ENCODE peak calls at places on chromosomes 12 and 14, in seven cellular contexts. One of them, this sample, is unnamed.

GRCh38 chr12:44459569-44459968 is 416.5 kb downstream of the NELL2 start:
- DNase-seq in ELF-1: no peak
- DNase-seq in NCI-H226: no peak
- DNase-seq in activated T-helper 1 cell treated with anti-CD3 and anti-CD28 coated beads, Interleukin-2, amount 50 U/mL, for 16 hours: no peak
- DNase-seq in NCI-H2029 treated with DMSO at 0.1 percent for 48 hours: no peak
- DNase-seq in anterior cingulate cortex: no peak
- DNase-seq in mucosa of descending colon: no peak
- DNase-seq in this sample: no peak

GRCh38 chr14:104887623-104888488 is 22.8 kb downstream of the CEP170B start:
- DNase-seq in ELF-1: no peak
- DNase-seq in NCI-H226: no peak
- DNase-seq in activated T-helper 1 cell treated with anti-CD3 and anti-CD28 coated beads, Interleukin-2, amount 50 U/mL, for 16 hours: no peak
- DNase-seq in NCI-H2029 treated with DMSO at 0.1 percent for 48 hours: no peak
- DNase-seq in anterior cingulate cortex: no peak
- DNase-seq in mucosa of descending colon: peak
- DNase-seq in this sample: no peak

GRCh38 chr14:73752297-73752992 is 38.3 kb upstream of the PNMA1 start:
- DNase-seq in ELF-1: peak
- DNase-seq in NCI-H226: peak
- DNase-seq in activated T-helper 1 cell treated with anti-CD3 and anti-CD28 coated beads, Interleukin-2, amount 50 U/mL, for 16 hours: no peak
- DNase-seq in NCI-H2029 treated with DMSO at 0.1 percent for 48 hours: peak
- DNase-seq in anterior cingulate cortex: peak
- DNase-seq in mucosa of descending colon: peak
- DNase-seq in this sample: peak

GRCh38 chr12:38664661-38665269 is 240.6 kb downstream of the CPNE8 start:
- DNase-seq in ELF-1: no peak
- DNase-seq in NCI-H226: no peak
- DNase-seq in activated T-helper 1 cell treated with anti-CD3 and anti-CD28 coated beads, Interleukin-2, amount 50 U/mL, for 16 hours: no peak
- DNase-seq in NCI-H2029 treated with DMSO at 0.1 percent for 48 hours: no peak
- DNase-seq in anterior cingulate cortex: no peak
- DNase-seq in mucosa of descending colon: no peak
- DNase-seq in this sample: no peak

GRCh38 chr14:92471919-92472318 is 41.7 kb upstream of the RIN3 start:
- DNase-seq in ELF-1: peak
- DNase-seq in NCI-H226: peak
- DNase-seq in activated T-helper 1 cell treated with anti-CD3 and anti-CD28 coated beads, Interleukin-2, amount 50 U/mL, for 16 hours: no peak
- DNase-seq in NCI-H2029 treated with DMSO at 0.1 percent for 48 hours: no peak
- DNase-seq in anterior cingulate cortex: no peak
- DNase-seq in mucosa of descending colon: no peak
- DNase-seq in this sample: no peak

GRCh38 chr14:100588671-100589070 is 1.5 kb upstream of the BEGAIN start:
- DNase-seq in ELF-1: no peak
- DNase-seq in NCI-H226: no peak
- DNase-seq in activated T-helper 1 cell treated with anti-CD3 and anti-CD28 coated beads, Interleukin-2, amount 50 U/mL, for 16 hours: no peak
- DNase-seq in NCI-H2029 treated with DMSO at 0.1 percent for 48 hours: no peak
- DNase-seq in anterior cingulate cortex: no peak
- DNase-seq in mucosa of descending colon: no peak
- DNase-seq in this sample: no peak

GRCh38 chr12:51519755-51520154 is 71.3 kb upstream of the SCN8A start:
- DNase-seq in ELF-1: no peak
- DNase-seq in NCI-H226: no peak
- DNase-seq in activated T-helper 1 cell treated with anti-CD3 and anti-CD28 coated beads, Interleukin-2, amount 50 U/mL, for 16 hours: no peak
- DNase-seq in NCI-H2029 treated with DMSO at 0.1 percent for 48 hours: no peak
- DNase-seq in anterior cingulate cortex: no peak
- DNase-seq in mucosa of descending colon: no peak
- DNase-seq in this sample: no peak

GRCh38 chr12:99975321-99975720 is 9.4 kb downstream of the ANKS1B start:
- DNase-seq in ELF-1: no peak
- DNase-seq in NCI-H226: no peak
- DNase-seq in activated T-helper 1 cell treated with anti-CD3 and anti-CD28 coated beads, Interleukin-2, amount 50 U/mL, for 16 hours: no peak
- DNase-seq in NCI-H2029 treated with DMSO at 0.1 percent for 48 hours: no peak
- DNase-seq in anterior cingulate cortex: no peak
- DNase-seq in mucosa of descending colon: no peak
- DNase-seq in this sample: no peak

GRCh38 chr14:70808023-70808401 is 1.3 kb downstream of the MAP3K9 start:
- DNase-seq in ELF-1: peak
- DNase-seq in NCI-H226: peak
- DNase-seq in activated T-helper 1 cell treated with anti-CD3 and anti-CD28 coated beads, Interleukin-2, amount 50 U/mL, for 16 hours: peak
- DNase-seq in NCI-H2029 treated with DMSO at 0.1 percent for 48 hours: no peak
- DNase-seq in anterior cingulate cortex: no peak
- DNase-seq in mucosa of descending colon: peak
- DNase-seq in this sample: no peak

GRCh38 chr12:68998036-68998435 is 65.1 kb upstream of the CPM start:
- DNase-seq in ELF-1: no peak
- DNase-seq in NCI-H226: no peak
- DNase-seq in activated T-helper 1 cell treated with anti-CD3 and anti-CD28 coated beads, Interleukin-2, amount 50 U/mL, for 16 hours: no peak
- DNase-seq in NCI-H2029 treated with DMSO at 0.1 percent for 48 hours: no peak
- DNase-seq in anterior cingulate cortex: no peak
- DNase-seq in mucosa of descending colon: no peak
- DNase-seq in this sample: no peak

GRCh38 chr12:52254180-52254964 is 20.1 kb upstream of the KRT86 start:
- DNase-seq in ELF-1: no peak
- DNase-seq in NCI-H226: peak
- DNase-seq in activated T-helper 1 cell treated with anti-CD3 and anti-CD28 coated beads, Interleukin-2, amount 50 U/mL, for 16 hours: no peak
- DNase-seq in NCI-H2029 treated with DMSO at 0.1 percent for 48 hours: no peak
- DNase-seq in anterior cingulate cortex: no peak
- DNase-seq in mucosa of descending colon: no peak
- DNase-seq in this sample: no peak

GRCh38 chr12:64450711-64451486 is 1.0 kb upstream of the TBK1 start:
- DNase-seq in ELF-1: peak
- DNase-seq in NCI-H226: no peak
- DNase-seq in activated T-helper 1 cell treated with anti-CD3 and anti-CD28 coated beads, Interleukin-2, amount 50 U/mL, for 16 hours: no peak
- DNase-seq in NCI-H2029 treated with DMSO at 0.1 percent for 48 hours: no peak
- DNase-seq in anterior cingulate cortex: no peak
- DNase-seq in mucosa of descending colon: no peak
- DNase-seq in this sample: no peak

This sample was measured in hippocampal formation.